ENCODE peak calls at places on chromosomes 5 and 9, in four cellular contexts. J is colonic mucosa, V is A673, Y is cardiac fibroblast. B is an unnamed sample.

GRCh38 chr9:101359679-101360078 is 25.1 kb downstream of the BAAT start:
- DNase-seq in Y (no peak), V (no peak), J (no peak), B (no peak)

GRCh38 chr5:97628011-97628410 is 445.0 kb upstream of the RIOK2 start:
- DNase-seq in V (no peak), J (no peak), Y (peak; percentile 10), B (no peak)

GRCh38 chr9:21251162-21251561 is 11.4 kb upstream of the IFNA14 start:
- DNase-seq in Y (no peak), V (no peak), J (no peak), B (no peak)

GRCh38 chr5:9776525-9776924 is 146.4 kb upstream of the TAS2R1 start:
- DNase-seq in J (no peak), Y (peak; percentile 49), V (no peak), B (peak; percentile 13)

GRCh38 chr5:78964889-78965288 is 20.2 kb downstream of the ARSB start:
- DNase-seq in V (peak; percentile 66), J (no peak), Y (peak; percentile 86), B (peak; percentile 78)

GRCh38 chr5:33049845-33050244 is 338.7 kb downstream of the NPR3 start:
- DNase-seq in Y (peak; percentile 94), J (no peak), V (no peak), B (peak; percentile 39)

GRCh38 chr5:74314906-74315305 is 325.6 kb downstream of the ENC1 start:
- DNase-seq in Y (no peak), J (no peak), V (no peak), B (no peak)

GRCh38 chr5:164562271-164562856 is 1056.9 kb downstream of the MAT2B start:
- DNase-seq in Y (peak; percentile 5), V (no peak), J (no peak), B (no peak)

GRCh38 chr9:120636194-120636957 is 56.4 kb upstream of the CDK5RAP2 start:
- DNase-seq in J (no peak), V (no peak), Y (no peak), B (no peak)

GRCh38 chr9:120928720-120929389 is 2.3 kb upstream of the TRAF1 start:
- DNase-seq in Y (peak; percentile 45), V (peak; percentile 51), J (peak; percentile 84), B (no peak)

GRCh38 chr5:66848749-66849641 is 252.8 kb downstream of the MAST4 start:
- DNase-seq in J (no peak), V (no peak), Y (peak; percentile 63), B (no peak)

GRCh38 chr5:81163641-81164040 is 69.5 kb upstream of the CKMT2 start:
- DNase-seq in Y (no peak), J (no peak), V (no peak), B (no peak)

GRCh38 chr5:2196989-2197531 is 314.3 kb upstream of the IRX4 start:
- DNase-seq in J (peak; percentile 2), Y (no peak), V (no peak), B (no peak)

GRCh38 chr5:80230269-80230992 is 25.4 kb downstream of the SERINC5 start:
- DNase-seq in V (no peak), Y (no peak), J (no peak), B (no peak)

GRCh38 chr9:38094165-38094564 is 25.1 kb upstream of the SHB start:
- DNase-seq in J (no peak), V (no peak), Y (no peak), B (no peak)

GRCh38 chr5:173631478-173631877 is 15.0 kb upstream of the BOD1 start:
- DNase-seq in Y (no peak), V (no peak), J (no peak), B (no peak)

GRCh38 chr5:71601222-71602026 is 14.3 kb downstream of the MCCC2 start:
- DNase-seq in Y (peak; percentile 98), J (peak; percentile 73), V (peak; percentile 86), B (peak; percentile 96)

GRCh38 chr5:108818613-108819272 is 71.0 kb downstream of the FER start:
- DNase-seq in Y (peak; percentile 72), V (peak; percentile 5), J (no peak), B (peak; percentile 1)

GRCh38 chr9:28007097-28007817 is 434.0 kb upstream of the C9orf72 start:
- DNase-seq in V (peak; percentile 11), Y (no peak), J (no peak), B (no peak)

GRCh38 chr9:127318651-127319167 is 54.1 kb downstream of the GARNL3 start:
- DNase-seq in J (no peak), V (peak; percentile 24), Y (peak; percentile 75), B (no peak)

GRCh38 chr5:131214828-131215227 is 44.1 kb downstream of the LYRM7 start:
- DNase-seq in J (no peak), Y (no peak), V (no peak), B (no peak)

GRCh38 chr5:146588331-146588730 is 72.3 kb upstream of the GPR151 start:
- DNase-seq in J (no peak), Y (no peak), V (no peak), B (no peak)

GRCh38 chr9:73531658-73532057 is 380.0 kb downstream of the ANXA1 start:
- DNase-seq in V (no peak), Y (no peak), J (no peak), B (no peak)

GRCh38 chr9:109940536-109940935 is 160.5 kb downstream of the PALM2AKAP2 start:
- DNase-seq in J (no peak), Y (no peak), V (no peak), B (no peak)

GRCh38 chr5:42621662-42622061 is 135.0 kb upstream of the CCDC152 start:
- DNase-seq in V (no peak), Y (no peak), J (no peak), B (no peak)

GRCh38 chr9:14228602-14229001 is 85.3 kb downstream of the NFIB start:
- DNase-seq in Y (no peak), J (no peak), V (no peak), B (no peak)

GRCh38 chr9:105064248-105065118 is 136.5 kb upstream of the ABCA1 start:
- DNase-seq in Y (peak; percentile 99), V (peak; percentile 55), J (peak; percentile 90), B (peak; percentile 76)
- TF ChIP-seq CTCF in Y (no peak), V (no peak), J (no peak), B (no peak)

DNA sequence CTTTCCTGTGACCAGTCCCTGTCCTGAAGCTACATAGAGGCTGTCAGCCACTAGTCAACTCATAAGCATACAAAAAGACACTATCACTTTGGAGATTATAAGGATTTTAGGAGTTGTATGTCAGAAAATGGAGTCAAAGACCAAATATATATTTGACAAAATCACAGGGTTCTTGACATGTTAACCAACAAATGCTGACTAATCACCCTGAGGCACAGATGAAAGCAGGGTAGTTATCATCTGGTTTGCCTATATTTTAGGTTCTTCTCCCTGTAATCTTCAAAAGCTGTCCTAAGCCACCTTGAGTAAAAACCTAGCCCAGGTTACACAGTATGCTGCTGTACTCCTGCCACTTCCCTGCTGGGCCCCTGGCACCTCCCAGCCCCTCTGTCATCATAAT is 64.7 kb upstream of the ERCC6L2 start:
- DNase-seq in Y (no peak), V (no peak), J (no peak), B (no peak)
- H3K4me3 ChIP-seq in Y (no peak overlapping the region), V (no peak overlapping the region), J (no peak overlapping the region), B (no peak overlapping the region)

GRCh38 chr5:150734579-150735384 is 24.0 kb downstream of the DCTN4 start:
- DNase-seq in Y (no peak), V (peak; percentile 29), J (peak; percentile 36), B (no peak)
- TF ChIP-seq CTCF in Y (no peak), V (no peak), J (no peak), B (no peak)

GRCh38 chr5:100520348-100520747 is 14.8 kb upstream of the FAM174A start:
- DNase-seq in V (no peak), Y (no peak), J (no peak), B (no peak)
- H3K4me3 ChIP-seq in V (no peak overlapping the region), Y (no peak overlapping the region), J (no peak overlapping the region), B (no peak overlapping the region)